ENCODE peak calls at places on chromosomes 16 and 17, in nine cellular contexts. X is CD8-positive, alpha-beta T cell; B is colonic mucosa; D is Peyer's patch; U is body of pancreas; S is upper lobe of left lung; G is A549; H is GM23338; O is right cardiac atrium. E is an unnamed sample.
A peak's percentile ranks its signal among the peaks of the same experiment; 100 is the strongest.

GRCh38 chr16:21937387-21937829 is 15.8 kb upstream of the UQCRC2 start:
- DNase-seq in X (no peak), B (no peak), D (no peak), U (no peak), S (no peak), G (peak; percentile 14), H (no peak), O (no peak), E (no peak)

GRCh38 chr16:55297910-55298175 is 26.2 kb upstream of the IRX6 start:
- DNase-seq in X (no peak), B (no peak), D (no peak), U (no peak), S (no peak), G (no peak), H (no peak), O (no peak), E (no peak)

GRCh38 chr16:49013727-49014080 is 267.9 kb downstream of the CBLN1 start:
- DNase-seq in X (no peak), B (no peak), D (no peak), U (no peak), S (no peak), G (no peak), H (no peak), O (no peak), E (no peak)

GRCh38 chr17:38511126-38512108 is 83.2 kb downstream of the ARHGAP23 start:
- DNase-seq in X (no peak), B (no peak), D (no peak), U (no peak), S (no peak), G (no peak), H (peak; percentile 52), O (no peak), E (no peak)

GRCh38 chr17:69523252-69523861 is 108.9 kb downstream of the MAP2K6 start:
- DNase-seq in X (no peak), B (peak; percentile 54), D (no peak), U (peak; percentile 54), S (no peak), G (peak; percentile 72), H (peak; percentile 85), O (no peak), E (no peak)

GRCh38 chr16:82972520-82972919 is 345.8 kb downstream of the CDH13 start:
- DNase-seq in X (no peak), B (no peak), D (no peak), U (no peak), S (no peak), G (no peak), H (no peak), O (no peak), E (no peak)

GRCh38 chr17:80477647-80478478 is 1.5 kb upstream of the NPTX1 start:
- DNase-seq in X (peak; percentile 38), B (no peak), D (no peak), U (peak; percentile 35), S (no peak), G (peak; percentile 70), H (peak; percentile 82), O (no peak), E (no peak)

GRCh38 chr17:74759243-74759801 is 10.9 kb downstream of the NHERF1 start:
- DNase-seq in X (peak; percentile 63), B (no peak), D (peak; percentile 63), U (no peak), S (no peak), G (no peak), H (no peak), O (no peak), E (no peak)

GRCh38 chr16:8920676-8921625 is 38.8 kb downstream of the LITAFD start:
- DNase-seq in X (no peak), B (no peak), D (no peak), U (no peak), S (no peak), G (no peak), H (no peak), O (no peak), E (no peak)

GRCh38 chr17:31085563-31085962 is 9.2 kb upstream of the NF1 start:
- DNase-seq in X (no peak), B (no peak), D (no peak), U (no peak), S (no peak), G (peak; percentile 36), H (no peak), O (no peak), E (no peak)

GRCh38 chr16:65793781-65794180 is 572.7 kb upstream of the CDH5 start:
- DNase-seq in X (no peak), B (no peak), D (no peak), U (no peak), S (no peak), G (no peak), H (no peak), O (no peak), E (no peak)

GRCh38 chr17:50161911-50162288 is 3.9 kb upstream of the SGCA start:
- DNase-seq in X (no peak), B (no peak), D (no peak), U (no peak), S (no peak), G (no peak), H (peak; percentile 45), O (peak; percentile 48), E (no peak)
- H3K4me3 ChIP-seq in X (peak overlapping the region; percentile 24), B (peak overlapping the region; percentile 35), D (no peak overlapping the region), U (no peak overlapping the region), S (no peak overlapping the region), G (peak overlapping the region; percentile 74), H (peak overlapping the region; percentile 67), O (no peak overlapping the region), E (peak overlapping the region; percentile 65)

GRCh38 chr16:27460213-27460612 is 58.2 kb downstream of the IL21R start:
- DNase-seq in X (no peak), B (no peak), D (no peak), U (no peak), S (no peak), G (no peak), H (no peak), O (no peak), E (no peak)

GRCh38 chr16:27462200-27462845 is 60.3 kb downstream of the IL21R start:
- DNase-seq in X (no peak), B (no peak), D (no peak), U (no peak), S (no peak), G (no peak), H (no peak), O (no peak), E (peak; percentile 34)

GRCh38 chr16:27460663-27461482 is 58.9 kb downstream of the IL21R start:
- DNase-seq in X (no peak), B (no peak), D (no peak), U (no peak), S (no peak), G (no peak), H (no peak), O (no peak), E (no peak)

GRCh38 chr16:27462846-27463682 is 61.1 kb downstream of the IL21R start:
- DNase-seq in X (no peak), B (no peak), D (no peak), U (no peak), S (no peak), G (no peak), H (no peak), O (no peak), E (peak; percentile 39)

GRCh38 chr16:27461483-27462171 is 59.7 kb downstream of the IL21R start:
- DNase-seq in X (no peak), B (no peak), D (no peak), U (no peak), S (no peak), G (no peak), H (no peak), O (no peak), E (no peak)
- H3K27ac ChIP-seq in X (no peak overlapping the region), B (no peak overlapping the region), D (no peak overlapping the region), U (no peak overlapping the region), S (peak overlapping the region; percentile 19), G (no peak overlapping the region), H (no peak overlapping the region), O (no peak overlapping the region), E (no peak overlapping the region)

GRCh38 chr16:12131755-12132154 is 155.2 kb downstream of the SNX29 start:
- DNase-seq in X (no peak), B (no peak), D (no peak), U (no peak), S (no peak), G (no peak), H (no peak), O (no peak), E (no peak)

GRCh38 chr16:12132290-12132689 is 155.8 kb downstream of the SNX29 start:
- DNase-seq in X (no peak), B (no peak), D (no peak), U (no peak), S (no peak), G (no peak), H (no peak), O (no peak), E (no peak)

GRCh38 chr16:12132850-12133249 is 156.3 kb downstream of the SNX29 start:
- DNase-seq in X (no peak), B (no peak), D (no peak), U (no peak), S (no peak), G (no peak), H (no peak), O (no peak), E (no peak)

GRCh38 chr16:12133738-12134137 is 157.2 kb downstream of the SNX29 start:
- DNase-seq in X (no peak), B (no peak), D (no peak), U (no peak), S (no peak), G (no peak), H (no peak), O (no peak), E (no peak)

GRCh38 chr16:12130691-12131302 is 154.3 kb downstream of the SNX29 start:
- DNase-seq in X (no peak), B (no peak), D (no peak), U (peak; percentile 80), S (no peak), G (no peak), H (no peak), O (no peak), E (no peak)
- H3K4me3 ChIP-seq in X (no peak overlapping the region), B (no peak overlapping the region), D (no peak overlapping the region), U (no peak overlapping the region), S (no peak overlapping the region), G (no peak overlapping the region), H (no peak overlapping the region), O (no peak overlapping the region), E (no peak overlapping the region)

GRCh38 chr17:82246040-82246364 is 17.2 kb downstream of the SLC16A3 start:
- DNase-seq in X (no peak), B (no peak), D (no peak), U (no peak), S (no peak), G (no peak), H (no peak), O (no peak), E (no peak)

GRCh38 chr17:82247856-82248671 is 19.2 kb downstream of the SLC16A3 start:
- DNase-seq in X (no peak), B (no peak), D (no peak), U (no peak), S (no peak), G (no peak), H (no peak), O (peak; percentile 30), E (peak; percentile 39)

GRCh38 chr17:82247175-82247823 is 18.5 kb downstream of the SLC16A3 start:
- DNase-seq in X (no peak), B (no peak), D (no peak), U (no peak), S (no peak), G (no peak), H (no peak), O (peak; percentile 40), E (no peak)

GRCh38 chr17:82245144-82246039 is 16.6 kb downstream of the SLC16A3 start:
- DNase-seq in X (no peak), B (no peak), D (no peak), U (no peak), S (no peak), G (no peak), H (no peak), O (peak; percentile 64), E (peak; percentile 45)

GRCh38 chr17:82246365-82247174 is 17.7 kb downstream of the SLC16A3 start:
- DNase-seq in X (no peak), B (no peak), D (no peak), U (no peak), S (no peak), G (peak; percentile 79), H (no peak), O (peak; percentile 80), E (peak; percentile 45)
- H3K27ac ChIP-seq in X (no peak overlapping the region), B (peak overlapping the region; percentile 32), D (peak overlapping the region; percentile 44), U (no peak overlapping the region), S (peak overlapping the region; percentile 70), G (peak overlapping the region; percentile 85), H (no peak overlapping the region), O (peak overlapping the region; percentile 32), E (peak overlapping the region; percentile 46)